ENCODE peak calls at places on chromosomes 4 and X, in six cellular contexts. One of them, this sample, is unnamed.

GRCh38 chrX:103431316-103431715 is 55.0 kb downstream of the BEX3 start:
- ATAC-seq in K562: no peak
- ATAC-seq in upper lobe of left lung: no peak
- ATAC-seq in GM12878: no peak
- ATAC-seq in HepG2: no peak
- ATAC-seq in A549: no peak
- ATAC-seq in this sample: no peak

GRCh38 chr4:23788460-23788859 is 101.4 kb downstream of the PPARGC1A start:
- ATAC-seq in K562: no peak
- ATAC-seq in upper lobe of left lung: peak; percentile 43
- ATAC-seq in GM12878: no peak
- ATAC-seq in HepG2: peak; percentile 75
- ATAC-seq in A549: no peak
- ATAC-seq in this sample: no peak

GRCh38 chr4:52234539-52235174 is 183.6 kb downstream of the SPATA18 start:
- ATAC-seq in K562: peak; percentile 36
- ATAC-seq in upper lobe of left lung: no peak
- ATAC-seq in GM12878: no peak
- ATAC-seq in HepG2: peak; percentile 79
- ATAC-seq in A549: peak; percentile 69
- ATAC-seq in this sample: peak; percentile 69

GRCh38 chr4:83297548-83298260 is 13.1 kb upstream of the COQ2 start:
- ATAC-seq in K562: no peak
- ATAC-seq in upper lobe of left lung: no peak
- ATAC-seq in GM12878: peak; percentile 39
- ATAC-seq in HepG2: no peak
- ATAC-seq in A549: no peak
- ATAC-seq in this sample: no peak

GRCh38 chrX:45980726-45981125 is 564.5 kb downstream of the ZNF674 start:
- ATAC-seq in K562: no peak
- ATAC-seq in upper lobe of left lung: no peak
- ATAC-seq in GM12878: no peak
- ATAC-seq in HepG2: no peak
- ATAC-seq in A549: no peak
- ATAC-seq in this sample: no peak

GRCh38 chr4:134426821-134427220 is 225.2 kb upstream of the PABPC4L start:
- ATAC-seq in K562: no peak
- ATAC-seq in upper lobe of left lung: no peak
- ATAC-seq in GM12878: no peak
- ATAC-seq in HepG2: no peak
- ATAC-seq in A549: no peak
- ATAC-seq in this sample: no peak

GRCh38 chrX:150084474-150085229 is 146.4 kb upstream of the EOLA2 start:
- ATAC-seq in K562: no peak
- ATAC-seq in upper lobe of left lung: no peak
- ATAC-seq in GM12878: no peak
- ATAC-seq in HepG2: no peak
- ATAC-seq in A549: peak; percentile 79
- ATAC-seq in this sample: no peak

GRCh38 chrX:48697182-48697727 is 721 bp downstream of the SUV39H1 start:
- ATAC-seq in K562: no peak
- ATAC-seq in upper lobe of left lung: no peak
- ATAC-seq in GM12878: no peak
- ATAC-seq in HepG2: no peak
- ATAC-seq in A549: no peak
- ATAC-seq in this sample: no peak

GRCh38 chr4:10664408-10664807 is 20.2 kb downstream of the CLNK start:
- ATAC-seq in K562: no peak
- ATAC-seq in upper lobe of left lung: peak; percentile 58
- ATAC-seq in GM12878: peak; percentile 58
- ATAC-seq in HepG2: no peak
- ATAC-seq in A549: no peak
- ATAC-seq in this sample: peak; percentile 65

GRCh38 chr4:182192511-182193181 is 50.6 kb upstream of the TENM3 start:
- ATAC-seq in K562: no peak
- ATAC-seq in upper lobe of left lung: no peak
- ATAC-seq in GM12878: no peak
- ATAC-seq in HepG2: no peak
- ATAC-seq in A549: no peak
- ATAC-seq in this sample: no peak

GRCh38 chr4:42344260-42344659 is 53.0 kb upstream of the SHISA3 start:
- ATAC-seq in K562: no peak
- ATAC-seq in upper lobe of left lung: no peak
- ATAC-seq in GM12878: peak; percentile 47
- ATAC-seq in HepG2: peak; percentile 35
- ATAC-seq in A549: no peak
- ATAC-seq in this sample: no peak

GRCh38 chr4:141195095-141195707 is 25.5 kb upstream of the ZNF330 start:
- ATAC-seq in K562: no peak
- ATAC-seq in upper lobe of left lung: no peak
- ATAC-seq in GM12878: no peak
- ATAC-seq in HepG2: no peak
- ATAC-seq in A549: no peak
- ATAC-seq in this sample: no peak

GRCh38 chrX:46461653-46462191 is 83.5 kb downstream of the ZNF674 start:
- ATAC-seq in K562: no peak
- ATAC-seq in upper lobe of left lung: no peak
- ATAC-seq in GM12878: peak; percentile 97
- ATAC-seq in HepG2: peak; percentile 51
- ATAC-seq in A549: no peak
- ATAC-seq in this sample: no peak

GRCh38 chr4:183099537-183100297 is 660 bp downstream of the WWC2 start:
- ATAC-seq in K562: peak; percentile 20
- ATAC-seq in upper lobe of left lung: no peak
- ATAC-seq in GM12878: no peak
- ATAC-seq in HepG2: peak; percentile 9
- ATAC-seq in A549: peak; percentile 29
- ATAC-seq in this sample: no peak

GRCh38 chr4:89298788-89299152 is 8.8 kb downstream of the GPRIN3 start:
- ATAC-seq in K562: no peak
- ATAC-seq in upper lobe of left lung: no peak
- ATAC-seq in GM12878: peak; percentile 21
- ATAC-seq in HepG2: no peak
- ATAC-seq in A549: peak; percentile 18
- ATAC-seq in this sample: no peak

GRCh38 chr4:89298160-89298559 is 9.4 kb downstream of the GPRIN3 start:
- ATAC-seq in K562: no peak
- ATAC-seq in upper lobe of left lung: peak; percentile 64
- ATAC-seq in GM12878: peak; percentile 48
- ATAC-seq in HepG2: no peak
- ATAC-seq in A549: no peak
- ATAC-seq in this sample: no peak

GRCh38 chr4:89300490-89300889 is 7.1 kb downstream of the GPRIN3 start:
- ATAC-seq in K562: no peak
- ATAC-seq in upper lobe of left lung: no peak
- ATAC-seq in GM12878: no peak
- ATAC-seq in HepG2: no peak
- ATAC-seq in A549: no peak
- ATAC-seq in this sample: no peak

GRCh38 chr4:89300060-89300459 is 7.5 kb downstream of the GPRIN3 start:
- ATAC-seq in K562: no peak
- ATAC-seq in upper lobe of left lung: no peak
- ATAC-seq in GM12878: no peak
- ATAC-seq in HepG2: no peak
- ATAC-seq in A549: peak; percentile 8
- ATAC-seq in this sample: no peak

DNA sequence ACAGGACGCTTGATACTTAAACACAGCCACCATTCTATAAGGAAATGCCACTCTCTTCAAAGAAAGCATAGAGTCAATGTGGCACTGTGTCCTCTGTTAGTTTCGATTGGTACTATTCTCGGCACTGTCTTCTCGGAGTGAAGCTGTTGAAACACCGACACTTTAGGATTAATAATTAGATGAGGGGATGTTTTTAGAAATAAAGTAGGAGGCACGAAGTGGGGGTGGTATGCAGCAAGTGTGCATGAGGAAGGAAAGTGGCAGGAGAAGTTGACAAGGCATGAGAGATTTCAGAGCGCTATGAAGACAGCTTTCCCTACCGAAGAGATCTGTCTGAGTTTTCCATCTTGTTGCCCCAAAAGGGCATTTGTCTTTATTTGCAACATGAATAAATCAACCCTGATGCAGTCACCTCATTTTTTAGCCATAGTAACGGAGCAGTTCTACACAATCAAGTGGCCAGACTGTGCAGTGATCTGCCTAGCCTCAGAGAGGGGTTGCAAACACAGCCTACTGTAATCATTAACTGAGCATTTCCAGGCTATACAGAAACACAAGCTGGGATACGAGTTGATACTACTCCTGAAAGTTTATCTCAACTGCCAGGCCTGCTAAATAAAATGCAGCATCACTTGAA is 8.3 kb downstream of the GPRIN3 start:
- ATAC-seq in K562: peak; percentile 67
- ATAC-seq in upper lobe of left lung: peak; percentile 69
- ATAC-seq in GM12878: peak; percentile 66
- ATAC-seq in HepG2: peak; percentile 95
- ATAC-seq in A549: peak; percentile 79
- ATAC-seq in this sample: no peak
- H3K4me3 ChIP-seq in K562: no peak overlapping the region
- H3K4me3 ChIP-seq in upper lobe of left lung: peak overlapping the region; percentile 9
- H3K4me3 ChIP-seq in GM12878: no peak overlapping the region
- H3K4me3 ChIP-seq in HepG2: no peak overlapping the region
- H3K4me3 ChIP-seq in A549: peak overlapping the region; percentile 42
- H3K4me3 ChIP-seq in this sample: peak overlapping the region; percentile 22

GRCh38 chrX:148582353-148582752 is 81.9 kb downstream of the AFF2 start:
- ATAC-seq in K562: no peak
- ATAC-seq in upper lobe of left lung: no peak
- ATAC-seq in GM12878: no peak
- ATAC-seq in HepG2: no peak
- ATAC-seq in A549: no peak
- ATAC-seq in this sample: no peak

GRCh38 chrX:148580016-148580415 is 79.6 kb downstream of the AFF2 start:
- ATAC-seq in K562: no peak
- ATAC-seq in upper lobe of left lung: no peak
- ATAC-seq in GM12878: no peak
- ATAC-seq in HepG2: no peak
- ATAC-seq in A549: no peak
- ATAC-seq in this sample: no peak

GRCh38 chrX:148574247-148574973 is 74.0 kb downstream of the AFF2 start:
- ATAC-seq in K562: no peak
- ATAC-seq in upper lobe of left lung: no peak
- ATAC-seq in GM12878: no peak
- ATAC-seq in HepG2: no peak
- ATAC-seq in A549: no peak
- ATAC-seq in this sample: no peak

GRCh38 chrX:148573119-148573518 is 72.7 kb downstream of the AFF2 start:
- ATAC-seq in K562: peak; percentile 69
- ATAC-seq in upper lobe of left lung: no peak
- ATAC-seq in GM12878: no peak
- ATAC-seq in HepG2: no peak
- ATAC-seq in A549: no peak
- ATAC-seq in this sample: no peak

GRCh38 chrX:148577711-148578110 is 77.3 kb downstream of the AFF2 start:
- ATAC-seq in K562: no peak
- ATAC-seq in upper lobe of left lung: no peak
- ATAC-seq in GM12878: no peak
- ATAC-seq in HepG2: no peak
- ATAC-seq in A549: no peak
- ATAC-seq in this sample: no peak
- TF ChIP-seq EP300 in K562: no peak
- TF ChIP-seq EP300 in upper lobe of left lung: no peak
- TF ChIP-seq EP300 in GM12878: no peak
- TF ChIP-seq EP300 in HepG2: no peak
- TF ChIP-seq EP300 in A549: no peak
- TF ChIP-seq EP300 in this sample: no peak

GRCh38 chr4:37584087-37584486 is 102.1 kb downstream of the RELL1 start:
- ATAC-seq in K562: no peak
- ATAC-seq in upper lobe of left lung: no peak
- ATAC-seq in GM12878: no peak
- ATAC-seq in HepG2: peak; percentile 88
- ATAC-seq in A549: no peak
- ATAC-seq in this sample: no peak
- H3K4me3 ChIP-seq in K562: no peak overlapping the region
- H3K4me3 ChIP-seq in upper lobe of left lung: no peak overlapping the region
- H3K4me3 ChIP-seq in GM12878: no peak overlapping the region
- H3K4me3 ChIP-seq in HepG2: no peak overlapping the region
- H3K4me3 ChIP-seq in A549: no peak overlapping the region
- H3K4me3 ChIP-seq in this sample: no peak overlapping the region

DNA sequence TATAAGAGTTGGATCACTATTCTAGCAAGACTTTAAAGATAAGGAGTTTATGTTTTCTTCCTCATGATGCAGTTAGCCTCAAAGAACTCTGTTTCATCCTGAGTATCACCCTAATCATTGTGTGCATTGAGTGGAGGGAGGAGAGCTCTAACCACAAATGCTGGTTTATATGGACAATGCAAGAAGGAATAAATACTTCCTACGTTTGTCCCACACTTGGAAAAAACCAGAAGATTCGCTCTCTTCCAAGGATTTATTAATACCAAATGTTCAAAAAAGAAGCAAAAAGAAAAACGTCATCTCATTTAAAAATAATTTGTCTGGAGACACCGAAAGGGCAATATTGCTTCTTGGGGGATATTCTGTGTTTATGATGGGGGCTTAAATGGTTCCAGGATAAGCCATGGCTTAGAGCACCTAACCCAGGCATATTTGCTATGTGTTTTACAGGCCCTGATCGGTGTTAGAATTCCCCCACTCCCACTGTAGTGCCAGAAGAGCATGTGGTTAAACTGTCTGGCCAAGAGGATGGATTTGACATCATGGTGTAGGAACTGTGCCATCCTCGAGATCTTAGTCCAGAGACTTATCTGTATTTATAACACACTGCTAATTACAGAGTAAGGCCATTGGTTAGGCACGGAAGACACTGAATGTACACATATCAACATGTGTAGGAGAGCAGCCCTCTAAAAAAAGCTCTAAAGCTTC is 227.2 kb downstream of the ANK2 start:
- ATAC-seq in K562: no peak
- ATAC-seq in upper lobe of left lung: no peak
- ATAC-seq in GM12878: no peak
- ATAC-seq in HepG2: no peak
- ATAC-seq in A549: no peak
- ATAC-seq in this sample: no peak
- TF ChIP-seq EP300 in K562: no peak
- TF ChIP-seq EP300 in upper lobe of left lung: no peak
- TF ChIP-seq EP300 in GM12878: no peak
- TF ChIP-seq EP300 in HepG2: no peak
- TF ChIP-seq EP300 in A549: no peak
- TF ChIP-seq EP300 in this sample: no peak

GRCh38 chr4:1243451-1244080 is 5.4 kb downstream of the CTBP1 start:
- ATAC-seq in K562: no peak
- ATAC-seq in upper lobe of left lung: no peak
- ATAC-seq in GM12878: no peak
- ATAC-seq in HepG2: peak; percentile 2
- ATAC-seq in A549: peak; percentile 22
- ATAC-seq in this sample: no peak
- H3K4me3 ChIP-seq in K562: no peak overlapping the region
- H3K4me3 ChIP-seq in upper lobe of left lung: no peak overlapping the region
- H3K4me3 ChIP-seq in GM12878: no peak overlapping the region
- H3K4me3 ChIP-seq in HepG2: no peak overlapping the region
- H3K4me3 ChIP-seq in A549: no peak overlapping the region
- H3K4me3 ChIP-seq in this sample: no peak overlapping the region

GRCh38 chr4:124055896-124056295 is 656.6 kb downstream of the ANKRD50 start:
- ATAC-seq in K562: no peak
- ATAC-seq in upper lobe of left lung: no peak
- ATAC-seq in GM12878: no peak
- ATAC-seq in HepG2: no peak
- ATAC-seq in A549: no peak
- ATAC-seq in this sample: no peak

GRCh38 chr4:124061413-124061812 is 651.1 kb downstream of the ANKRD50 start:
- ATAC-seq in K562: no peak
- ATAC-seq in upper lobe of left lung: no peak
- ATAC-seq in GM12878: no peak
- ATAC-seq in HepG2: no peak
- ATAC-seq in A549: no peak
- ATAC-seq in this sample: no peak

GRCh38 chr4:124065941-124066340 is 646.6 kb downstream of the ANKRD50 start:
- ATAC-seq in K562: no peak
- ATAC-seq in upper lobe of left lung: no peak
- ATAC-seq in GM12878: no peak
- ATAC-seq in HepG2: no peak
- ATAC-seq in A549: no peak
- ATAC-seq in this sample: no peak

GRCh38 chr4:124060261-124060918 is 652.1 kb downstream of the ANKRD50 start:
- ATAC-seq in K562: no peak
- ATAC-seq in upper lobe of left lung: peak; percentile 87
- ATAC-seq in GM12878: peak; percentile 70
- ATAC-seq in HepG2: no peak
- ATAC-seq in A549: no peak
- ATAC-seq in this sample: peak; percentile 96
- TF ChIP-seq EP300 in K562: no peak
- TF ChIP-seq EP300 in upper lobe of left lung: peak; percentile 54
- TF ChIP-seq EP300 in GM12878: no peak
- TF ChIP-seq EP300 in HepG2: no peak
- TF ChIP-seq EP300 in A549: no peak
- TF ChIP-seq EP300 in this sample: no peak